ENCODE peak calls at places on chromosomes 2 and 18, in ten cellular contexts. L is AG08395; J is hepatocyte; Q is SW 1271; T is mesendoderm; K is activated naive CD4-positive, alpha-beta T cell; G is stimulated activated CD4-positive, alpha-beta T cell treated with anti-CD3 and anti-CD28 coated beads, Interleukin-12 subunit alpha, Interleukin-12 subunit beta, amount 100 ng/mL, for 24 hours; C is CD4-positive, alpha-beta T cell; H is cortex of kidney; V is fibroblast of the aortic adventitia. I is an unnamed sample.

GRCh38 chr18:46555724-46556123 is 101.3 kb downstream of the LOXHD1 start:
- DNase-seq in L (peak), J (peak), Q (no peak), T (peak), K (no peak), G (no peak), C (peak), H (no peak), V (peak), I (no peak)

GRCh38 chr2:191556463-191556862 is 121.5 kb upstream of the NABP1 start:
- DNase-seq in L (no peak), J (no peak), Q (no peak), T (no peak), K (no peak), G (no peak), C (no peak), H (no peak), V (no peak), I (no peak)

GRCh38 chr2:16664052-16664731 is 1.4 kb downstream of the CYRIA start:
- DNase-seq in L (peak), J (peak), Q (no peak), T (peak), K (no peak), G (no peak), C (no peak), H (no peak), V (peak), I (no peak)

GRCh38 chr2:239654266-239654665 is 253.4 kb upstream of the HDAC4 start:
- DNase-seq in L (no peak), J (no peak), Q (no peak), T (no peak), K (no peak), G (no peak), C (no peak), H (no peak), V (no peak), I (no peak)

GRCh38 chr18:36176177-36176584 is 11.1 kb upstream of the MOCOS start:
- DNase-seq in L (no peak), J (peak), Q (no peak), T (no peak), K (no peak), G (no peak), C (no peak), H (no peak), V (no peak), I (no peak)

GRCh38 chr2:200860092-200860795 is 4.2 kb downstream of the CLK1 start:
- DNase-seq in L (peak), J (no peak), Q (no peak), T (peak), K (no peak), G (peak), C (no peak), H (no peak), V (peak), I (no peak)

GRCh38 chr2:174785481-174785880 is 21.2 kb upstream of the CHRNA1 start:
- DNase-seq in L (no peak), J (no peak), Q (no peak), T (no peak), K (no peak), G (no peak), C (no peak), H (no peak), V (no peak), I (no peak)

GRCh38 chr2:232816656-232817055 is 40.3 kb upstream of the KCNJ13 start:
- DNase-seq in L (no peak), J (no peak), Q (no peak), T (no peak), K (no peak), G (no peak), C (no peak), H (no peak), V (no peak), I (no peak)